ENCODE peak calls at places on chromosomes 3 and 15, in eight cellular contexts. A is AG08395; B is endothelial cell; G is MCF 10A; R is activated gamma-delta T cell treated with anti-CD3 and anti-CD28 coated beads, Interleukin-2, amount 50 U/mL, for 16 hours; C is kidney; N is SIG-M5; V is ovary. U is an unnamed sample.

GRCh38 chr3:111989061-111989678 is 9.6 kb upstream of the TAGLN3 start:
- DNase-seq in A (peak; percentile 62), B (no peak), G (peak; percentile 74), R (no peak), C (no peak), N (no peak), V (no peak), U (peak; percentile 30)

GRCh38 chr3:148911173-148911572 is 46.1 kb downstream of the CPA3 start:
- DNase-seq in A (no peak), B (no peak), G (no peak), R (no peak), C (no peak), N (no peak), V (no peak), U (no peak)

GRCh38 chr3:141255864-141256263 is 24.2 kb downstream of the PXYLP1 start:
- DNase-seq in A (peak; percentile 49), B (no peak), G (peak; percentile 53), R (no peak), C (no peak), N (no peak), V (no peak), U (no peak)

GRCh38 chr15:43095708-43096347 is 10.0 kb downstream of the UBR1 start:
- DNase-seq in A (no peak), B (no peak), G (peak; percentile 48), R (no peak), C (no peak), N (no peak), V (no peak), U (no peak)

GRCh38 chr3:129829640-129830039 is 63.9 kb downstream of the TMCC1 start:
- DNase-seq in A (peak; percentile 79), B (peak; percentile 22), G (peak; percentile 81), R (no peak), C (no peak), N (no peak), V (peak; percentile 28), U (peak; percentile 98)

GRCh38 chr15:80970658-80971057 is 19.0 kb downstream of the MESD start:
- DNase-seq in A (no peak), B (no peak), G (no peak), R (no peak), C (no peak), N (no peak), V (no peak), U (no peak)

GRCh38 chr3:153138267-153139210 is 23.5 kb upstream of the RAP2B start:
- DNase-seq in A (peak; percentile 82), B (no peak), G (peak; percentile 99), R (no peak), C (peak; percentile 87), N (no peak), V (no peak), U (peak; percentile 81)

GRCh38 chr15:30985081-30985531 is 6.3 kb downstream of the MTMR10 start:
- DNase-seq in A (peak; percentile 59), B (no peak), G (no peak), R (no peak), C (no peak), N (no peak), V (no peak), U (no peak)

GRCh38 chr3:107938128-107938527 is 152.7 kb downstream of the CD47 start:
- DNase-seq in A (peak; percentile 75), B (peak; percentile 36), G (peak; percentile 53), R (no peak), C (no peak), N (no peak), V (no peak), U (peak; percentile 65)

GRCh38 chr15:51575775-51576174 is 46.8 kb downstream of the DMXL2 start:
- DNase-seq in A (no peak), B (no peak), G (no peak), R (no peak), C (no peak), N (no peak), V (no peak), U (no peak)

GRCh38 chr15:27492021-27492621 is 521.1 kb downstream of the GABRG3 start:
- DNase-seq in A (peak; percentile 68), B (no peak), G (no peak), R (no peak), C (no peak), N (no peak), V (no peak), U (peak; percentile 1)

GRCh38 chr3:49940667-49941249 is 808 bp downstream of the RBM6 start:
- DNase-seq in A (no peak), B (no peak), G (no peak), R (no peak), C (no peak), N (no peak), V (no peak), U (no peak)

GRCh38 chr3:177201707-177202397 is 4.6 kb upstream of the TBL1XR1 start:
- DNase-seq in A (no peak), B (no peak), G (peak; percentile 94), R (peak; percentile 35), C (no peak), N (peak; percentile 84), V (no peak), U (no peak)

GRCh38 chr3:42710323-42711021 is 7.9 kb upstream of the HHATL start:
- DNase-seq in A (no peak), B (no peak), G (no peak), R (no peak), C (no peak), N (no peak), V (peak; percentile 2), U (no peak)

GRCh38 chr3:17179381-17180205 is 294.8 kb downstream of the PLCL2 start:
- DNase-seq in A (no peak), B (no peak), G (no peak), R (no peak), C (no peak), N (no peak), V (no peak), U (no peak)

GRCh38 chr15:59052915-59053407 is 52.0 kb upstream of the CCNB2 start:
- DNase-seq in A (no peak), B (no peak), G (no peak), R (no peak), C (no peak), N (no peak), V (no peak), U (no peak)